ENCODE peak calls at places on chromosomes 5 and 9, in five cellular contexts. Q is A172, A is EH, Z is Right ventricle myocardium superior, U is Peyer's patch. O is an unnamed sample.

GRCh38 chr5:157100140-157100679 is 8.6 kb downstream of the HAVCR2 start:
- DNase-seq in Q (peak; percentile 67), A (peak; percentile 79), Z (no peak), U (no peak), O (no peak)

GRCh38 chr9:98775831-98776441 is 20.4 kb downstream of the ANKS6 start:
- DNase-seq in Q (peak; percentile 67), A (peak; percentile 71), Z (no peak), U (peak; percentile 32), O (no peak)

GRCh38 chr5:58854396-58854795 is 271.5 kb downstream of the RAB3C start:
- DNase-seq in Q (no peak), A (no peak), Z (no peak), U (no peak), O (no peak)

GRCh38 chr9:69121155-69122085 is 52.7 kb upstream of the TJP2 start:
- DNase-seq in Q (peak; percentile 26), A (peak; percentile 40), Z (peak; percentile 61), U (peak; percentile 27), O (peak; percentile 74)

GRCh38 chr9:136085815-136086212 is 9.3 kb downstream of the NACC2 start:
- DNase-seq in Q (no peak), A (no peak), Z (peak; percentile 84), U (no peak), O (peak; percentile 87)

GRCh38 chr5:31688515-31689092 is 49.7 kb downstream of the PDZD2 start:
- DNase-seq in Q (no peak), A (no peak), Z (no peak), U (no peak), O (no peak)

GRCh38 chr9:78150312-78150982 is 85.4 kb upstream of the CEP78 start:
- DNase-seq in Q (no peak), A (no peak), Z (no peak), U (no peak), O (no peak)

GRCh38 chr9:132312873-132313272 is 41.9 kb downstream of the SETX start:
- DNase-seq in Q (no peak), A (peak; percentile 9), Z (no peak), U (no peak), O (no peak)

GRCh38 chr5:143488372-143488771 is 84.9 kb upstream of the NR3C1 start:
- DNase-seq in Q (no peak), A (no peak), Z (no peak), U (no peak), O (no peak)

GRCh38 chr5:149581192-149581861 is at the start of gene ARHGEF37:
- DNase-seq in Q (peak; percentile 38), A (peak; percentile 63), Z (peak; percentile 95), U (peak; percentile 31), O (peak; percentile 87)

GRCh38 chr9:4750021-4750673 is 9.1 kb upstream of the AK3 start:
- DNase-seq in Q (peak; percentile 28), A (peak; percentile 60), Z (no peak), U (no peak), O (no peak)

GRCh38 chr5:160637357-160637756 is 214.7 kb downstream of the ATP10B start:
- DNase-seq in Q (no peak), A (no peak), Z (no peak), U (no peak), O (no peak)

GRCh38 chr5:160467555-160468418 is 46.1 kb downstream of the PTTG1 start:
- DNase-seq in Q (peak; percentile 29), A (peak; percentile 89), Z (peak; percentile 79), U (peak; percentile 82), O (peak; percentile 83)

GRCh38 chr9:111967621-111968020 is 71.0 kb downstream of the UGCG start:
- DNase-seq in Q (no peak), A (no peak), Z (no peak), U (no peak), O (no peak)